ENCODE peak calls at places on chromosomes 3 and 15, in six cellular contexts. N is HFFc6, Z is astrocyte of the spinal cord, G is neural crest cell, A is ascending aorta, S is mesothelial cell of epicardium. I is an unnamed sample.

GRCh38 chr15:63079938-63080626 is 37.5 kb downstream of the TPM1 start:
- DNase-seq in S (no peak), A (no peak), N (no peak), Z (peak; percentile 37), G (no peak), I (peak; percentile 38)

GRCh38 chr3:38649500-38650247 is at the start of gene SCN5A:
- DNase-seq in N (no peak), S (no peak), G (no peak), A (no peak), Z (no peak), I (peak; percentile 37)

GRCh38 chr3:68919000-68919399 is 13.3 kb downstream of the TAFA4 start:
- DNase-seq in Z (peak; percentile 27), S (no peak), A (no peak), G (no peak), N (peak; percentile 3), I (no peak)

GRCh38 chr3:187292631-187293513 is 1.3 kb upstream of the MASP1 start:
- DNase-seq in N (peak; percentile 22), A (no peak), Z (no peak), S (no peak), G (no peak), I (no peak)

GRCh38 chr3:162865466-162865865 is 1368.9 kb downstream of the OTOL1 start:
- DNase-seq in Z (peak; percentile 5), G (no peak), S (no peak), N (no peak), A (no peak), I (no peak)

GRCh38 chr3:193240850-193241706 is at the start of gene PLAAT1:
- DNase-seq in G (peak; percentile 57), N (no peak), A (no peak), S (peak; percentile 46), Z (peak; percentile 58), I (peak; percentile 87)

GRCh38 chr3:167913218-167913902 is 177.8 kb downstream of the SERPINI1 start:
- DNase-seq in S (no peak), A (no peak), N (no peak), G (no peak), Z (peak; percentile 28), I (peak; percentile 8)

GRCh38 chr3:123424321-123424998 is 24.4 kb downstream of the ADCY5 start:
- DNase-seq in N (no peak), G (no peak), A (no peak), Z (no peak), S (no peak), I (no peak)

GRCh38 chr3:113264249-113264648 is 52.9 kb downstream of the BOC start:
- DNase-seq in G (no peak), S (no peak), A (no peak), N (no peak), Z (no peak), I (no peak)

GRCh38 chr3:191138937-191139336 is 60.1 kb upstream of the OSTN start:
- DNase-seq in S (no peak), A (no peak), Z (no peak), N (no peak), G (no peak), I (no peak)

GRCh38 chr3:191133359-191133758 is 65.7 kb upstream of the OSTN start:
- DNase-seq in Z (no peak), A (no peak), S (no peak), N (no peak), G (no peak), I (no peak)

GRCh38 chr3:191139771-191140170 is 59.3 kb upstream of the OSTN start:
- DNase-seq in Z (no peak), S (no peak), N (no peak), A (no peak), G (no peak), I (no peak)

GRCh38 chr3:191135175-191135574 is 63.9 kb upstream of the OSTN start:
- DNase-seq in A (no peak), G (no peak), Z (no peak), N (no peak), S (no peak), I (no peak)

GRCh38 chr3:191136347-191136746 is 62.7 kb upstream of the OSTN start:
- DNase-seq in A (no peak), S (no peak), Z (peak; percentile 31), G (no peak), N (peak; percentile 20), I (no peak)
- TF ChIP-seq CTCF in A (no peak), S (no peak), Z (peak; percentile 37), G (peak; percentile 34), N (peak; percentile 78), I (peak; percentile 7)

DNA sequence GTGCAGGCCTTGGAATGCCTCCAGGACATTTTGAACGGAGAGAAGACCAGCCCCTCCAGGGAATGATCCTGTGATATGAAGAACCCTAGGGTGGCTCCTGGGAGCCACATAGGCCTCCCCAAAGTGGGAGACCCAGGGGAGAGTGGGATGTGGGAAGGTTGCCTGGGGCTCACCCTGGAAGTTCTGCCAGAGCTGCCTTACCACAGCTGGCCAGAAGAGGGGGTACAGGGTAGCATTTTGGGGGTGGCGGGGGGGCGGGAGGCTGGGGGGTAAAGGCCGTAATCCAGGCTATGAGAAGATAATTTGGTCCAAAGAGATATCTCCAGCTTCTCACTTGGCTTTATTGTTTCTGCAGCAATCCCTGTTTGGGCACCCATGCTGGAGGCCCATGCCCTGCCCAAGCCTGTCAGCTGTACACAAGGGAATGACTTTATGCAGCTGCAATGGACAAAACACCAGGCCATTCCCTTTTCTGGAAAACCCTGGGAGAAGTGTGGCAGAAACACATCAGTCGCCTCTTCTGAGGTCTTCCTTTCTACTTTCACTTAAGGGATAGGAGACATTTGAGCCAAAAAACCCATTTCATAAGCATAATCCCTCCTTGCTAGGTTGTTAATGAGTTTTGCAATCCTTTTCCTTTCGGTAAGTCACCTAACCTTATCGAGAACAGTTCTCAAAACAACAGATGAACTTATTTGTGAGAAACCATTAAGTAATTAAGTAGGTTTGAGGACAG is 11.0 kb upstream of the MUSTN1 start:
- DNase-seq in S (no peak), G (no peak), Z (no peak), N (no peak), A (no peak), I (no peak)
- TF ChIP-seq CTCF in S (no peak), G (peak; percentile 50), Z (peak; percentile 38), N (peak; percentile 79), A (peak; percentile 43), I (peak; percentile 25)

GRCh38 chr3:52509753-52510328 is 14.7 kb downstream of the STAB1 start:
- DNase-seq in Z (no peak), S (no peak), N (no peak), G (no peak), A (no peak), I (no peak)
- TF ChIP-seq CTCF in Z (no peak), S (no peak), N (peak; percentile 21), G (no peak), A (no peak), I (no peak)

GRCh38 chr3:53231532-53232511 is 24.0 kb downstream of the TKT start:
- DNase-seq in A (no peak), S (no peak), N (no peak), G (no peak), Z (no peak), I (no peak)
- TF ChIP-seq CTCF in A (no peak), S (no peak), N (peak; percentile 60), G (no peak), Z (peak; percentile 25), I (no peak)

DNA sequence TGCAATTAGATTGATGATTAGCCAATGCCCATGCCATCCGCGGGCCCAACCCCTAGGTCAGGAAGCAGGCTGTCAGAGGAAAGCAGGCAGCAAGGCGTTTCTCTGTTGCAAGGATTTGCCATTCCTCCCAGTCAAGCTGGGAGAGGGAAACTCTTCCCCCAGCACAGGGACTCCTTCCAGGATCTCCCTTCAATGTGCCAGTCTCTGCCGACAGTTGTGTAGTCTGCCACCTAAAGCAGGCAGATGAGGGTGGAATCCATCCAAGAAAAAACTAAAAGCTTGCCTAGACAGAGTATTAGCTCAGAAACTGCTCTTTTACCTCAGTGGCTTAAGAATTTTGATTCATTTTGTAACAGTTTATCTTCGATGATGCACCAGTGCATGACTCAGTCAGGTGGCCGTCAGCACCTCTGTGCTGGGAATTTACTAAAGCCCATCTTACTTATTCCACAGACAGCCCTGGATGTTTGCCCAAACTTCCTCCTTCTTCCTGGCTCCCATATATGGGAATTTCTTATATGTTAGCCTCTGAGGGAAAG is 501.5 kb upstream of the THBS1 start:
- DNase-seq in G (no peak), A (no peak), S (no peak), N (peak; percentile 71), Z (peak; percentile 67), I (peak; percentile 81)
- TF ChIP-seq CTCF in G (no peak), A (no peak), S (no peak), N (no peak), Z (no peak), I (no peak)

GRCh38 chr3:66858656-66859381 is 139.3 kb upstream of the KBTBD8 start:
- DNase-seq in Z (no peak), G (peak; percentile 8), A (no peak), N (no peak), S (no peak), I (no peak)

GRCh38 chr3:66860771-66861170 is 137.3 kb upstream of the KBTBD8 start:
- DNase-seq in S (no peak), Z (no peak), N (no peak), A (no peak), G (no peak), I (no peak)

GRCh38 chr3:66863205-66864135 is 134.6 kb upstream of the KBTBD8 start:
- DNase-seq in Z (no peak), A (no peak), G (no peak), N (no peak), S (no peak), I (no peak)
- TF ChIP-seq CTCF in Z (no peak), A (no peak), G (no peak), N (no peak), S (no peak), I (no peak)

GRCh38 chr3:120348981-120349818 is at the start of gene LRRC58:
- DNase-seq in S (peak; percentile 83), N (peak; percentile 90), Z (peak; percentile 95), A (peak; percentile 42), G (peak; percentile 77), I (peak; percentile 86)
- TF ChIP-seq CTCF in S (no peak), N (peak; percentile 56), Z (peak; percentile 31), A (no peak), G (peak; percentile 49), I (peak; percentile 46)

DNA sequence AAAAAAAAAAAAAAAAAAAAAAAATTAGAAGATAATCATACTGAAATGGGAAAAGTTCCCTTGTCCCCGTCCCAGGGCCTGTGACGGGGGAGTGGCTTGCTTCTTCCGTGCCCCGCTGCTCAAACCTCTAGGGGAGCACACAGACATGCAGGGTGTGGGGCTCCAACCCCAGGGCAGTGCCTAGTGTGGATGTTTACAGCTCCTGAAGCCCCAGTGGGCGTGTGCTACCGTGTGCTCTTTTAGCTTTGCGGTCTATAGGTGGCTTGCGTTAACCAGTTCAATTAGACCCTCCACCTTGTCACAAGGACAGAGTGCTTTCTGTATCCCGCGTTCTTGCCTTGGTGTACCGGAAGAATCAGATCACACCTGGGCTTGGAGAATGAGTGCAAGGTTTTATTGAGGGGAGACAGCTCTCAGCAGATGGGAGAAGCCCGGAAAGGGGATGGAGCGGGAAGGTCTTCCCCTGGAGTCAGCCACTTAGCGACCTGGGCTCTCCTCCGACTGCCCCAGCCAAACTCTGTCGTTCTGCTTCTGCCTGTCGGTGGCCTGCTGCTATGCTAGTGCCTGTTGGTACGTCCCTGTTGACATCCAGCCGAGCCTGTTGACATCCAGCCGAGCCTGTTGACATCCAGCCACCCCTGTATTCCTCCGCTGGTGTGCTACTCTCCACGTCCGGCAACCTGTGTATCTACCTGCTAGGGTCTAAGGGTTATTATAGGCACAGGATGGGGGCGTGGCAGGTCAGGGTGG is 569.8 kb downstream of the VGLL3 start:
- DNase-seq in S (no peak), Z (no peak), G (no peak), A (no peak), N (no peak), I (no peak)
- TF ChIP-seq CTCF in S (no peak), Z (no peak), G (no peak), A (no peak), N (no peak), I (no peak)

GRCh38 chr15:23422099-23422945 is 24.7 kb downstream of the GOLGA6L2 start:
- DNase-seq in Z (no peak), S (no peak), N (no peak), A (no peak), G (no peak), I (no peak)
- TF ChIP-seq CTCF in Z (no peak), S (no peak), N (no peak), A (no peak), G (no peak), I (no peak)